ENCODE peak calls at places on chromosomes 5 and 9, in eight cellular contexts. C, Y, B, S, J, O, D and N are unnamed samples.

GRCh38 chr5:11322133-11322532 is 561.1 kb upstream of the DAP start:
- DNase-seq in C (no peak), Y (no peak), B (peak; percentile 13), S (no peak), J (no peak), O (no peak), D (no peak), N (no peak)

GRCh38 chr5:74282495-74282894 is 358.0 kb downstream of the ENC1 start:
- DNase-seq in C (no peak), Y (no peak), B (no peak), S (no peak), J (no peak), O (no peak), D (no peak), N (no peak)

GRCh38 chr9:114282926-114283325 is 40.0 kb upstream of the ORM1 start:
- DNase-seq in C (no peak), Y (no peak), B (peak; percentile 5), S (no peak), J (peak; percentile 53), O (no peak), D (no peak), N (no peak)

GRCh38 chr5:154727361-154727760 is 27.8 kb upstream of the LARP1 start:
- DNase-seq in C (no peak), Y (no peak), B (no peak), S (no peak), J (no peak), O (no peak), D (no peak), N (no peak)

GRCh38 chr5:146789712-146790660 is 88.6 kb downstream of the PPP2R2B start:
- DNase-seq in C (no peak), Y (no peak), B (no peak), S (no peak), J (no peak), O (no peak), D (no peak), N (no peak)

GRCh38 chr5:36908544-36909260 is 32.1 kb downstream of the NIPBL start:
- DNase-seq in C (no peak), Y (no peak), B (no peak), S (no peak), J (no peak), O (no peak), D (no peak), N (no peak)

GRCh38 chr5:14143843-14144585 is 872 bp downstream of the TRIO start:
- DNase-seq in C (peak; percentile 91), Y (no peak), B (peak; percentile 45), S (no peak), J (no peak), O (peak; percentile 39), D (peak; percentile 66), N (peak; percentile 5)

GRCh38 chr9:22238809-22239684 is 207.6 kb upstream of the DMRTA1 start:
- DNase-seq in C (no peak), Y (no peak), B (no peak), S (no peak), J (no peak), O (no peak), D (no peak), N (no peak)

GRCh38 chr5:82586597-82586996 is 308.4 kb upstream of the RPS23 start:
- DNase-seq in C (no peak), Y (no peak), B (no peak), S (no peak), J (no peak), O (no peak), D (no peak), N (no peak)

DNA sequence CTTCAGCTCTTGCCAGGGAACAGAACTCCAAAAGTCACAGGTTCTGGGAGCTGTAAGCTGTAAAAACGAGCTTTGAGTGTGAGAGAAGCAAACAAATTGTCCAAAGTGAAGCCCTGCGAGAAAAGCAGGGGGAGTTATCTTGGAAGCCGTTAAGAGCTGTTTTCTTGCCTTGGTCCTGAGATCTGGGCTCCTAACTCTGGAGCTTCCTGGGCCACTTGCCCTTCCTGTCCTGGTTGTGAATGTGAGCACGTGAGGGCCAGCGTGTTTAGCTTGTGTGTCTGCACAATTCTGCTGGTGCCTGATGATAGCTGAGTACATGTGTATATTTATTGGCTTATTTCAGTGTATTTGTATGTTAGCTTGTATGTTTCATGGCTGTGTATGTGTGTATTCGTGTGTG is 40.5 kb downstream of the DAB2IP start:
- DNase-seq in C (no peak), Y (no peak), B (no peak), S (no peak), J (no peak), O (no peak), D (no peak), N (no peak)
- H3K27ac ChIP-seq in C (peak overlapping the region; percentile 11), Y (peak overlapping the region; percentile 67), B (peak overlapping the region; percentile 2), S (no peak overlapping the region), J (no peak overlapping the region), O (peak overlapping the region; percentile 35), D (no peak overlapping the region), N (no peak overlapping the region)

GRCh38 chr5:68565427-68565826 is 349.9 kb downstream of the PIK3R1 start:
- DNase-seq in C (no peak), Y (no peak), B (no peak), S (no peak), J (no peak), O (peak; percentile 27), D (no peak), N (no peak)
- H3K27ac ChIP-seq in C (no peak overlapping the region), Y (no peak overlapping the region), B (no peak overlapping the region), S (no peak overlapping the region), J (no peak overlapping the region), O (no peak overlapping the region), D (no peak overlapping the region), N (no peak overlapping the region)

GRCh38 chr5:175884214-175884613 is 12.8 kb downstream of the CPLX2 start:
- DNase-seq in C (no peak), Y (no peak), B (no peak), S (no peak), J (no peak), O (no peak), D (no peak), N (no peak)
- H3K27ac ChIP-seq in C (no peak overlapping the region), Y (no peak overlapping the region), B (no peak overlapping the region), S (no peak overlapping the region), J (no peak overlapping the region), O (no peak overlapping the region), D (no peak overlapping the region), N (no peak overlapping the region)

GRCh38 chr9:95090871-95091573 is 226.5 kb downstream of the FANCC start:
- DNase-seq in C (no peak), Y (no peak), B (no peak), S (no peak), J (no peak), O (no peak), D (no peak), N (no peak)

GRCh38 chr9:95088421-95089161 is 228.9 kb downstream of the FANCC start:
- DNase-seq in C (no peak), Y (no peak), B (no peak), S (no peak), J (no peak), O (no peak), D (no peak), N (no peak)

GRCh38 chr9:95089257-95089873 is 228.1 kb downstream of the FANCC start:
- DNase-seq in C (no peak), Y (no peak), B (no peak), S (no peak), J (no peak), O (no peak), D (no peak), N (no peak)

GRCh38 chr9:95091574-95091970 is 225.9 kb downstream of the FANCC start:
- DNase-seq in C (no peak), Y (no peak), B (no peak), S (no peak), J (no peak), O (no peak), D (no peak), N (no peak)

DNA sequence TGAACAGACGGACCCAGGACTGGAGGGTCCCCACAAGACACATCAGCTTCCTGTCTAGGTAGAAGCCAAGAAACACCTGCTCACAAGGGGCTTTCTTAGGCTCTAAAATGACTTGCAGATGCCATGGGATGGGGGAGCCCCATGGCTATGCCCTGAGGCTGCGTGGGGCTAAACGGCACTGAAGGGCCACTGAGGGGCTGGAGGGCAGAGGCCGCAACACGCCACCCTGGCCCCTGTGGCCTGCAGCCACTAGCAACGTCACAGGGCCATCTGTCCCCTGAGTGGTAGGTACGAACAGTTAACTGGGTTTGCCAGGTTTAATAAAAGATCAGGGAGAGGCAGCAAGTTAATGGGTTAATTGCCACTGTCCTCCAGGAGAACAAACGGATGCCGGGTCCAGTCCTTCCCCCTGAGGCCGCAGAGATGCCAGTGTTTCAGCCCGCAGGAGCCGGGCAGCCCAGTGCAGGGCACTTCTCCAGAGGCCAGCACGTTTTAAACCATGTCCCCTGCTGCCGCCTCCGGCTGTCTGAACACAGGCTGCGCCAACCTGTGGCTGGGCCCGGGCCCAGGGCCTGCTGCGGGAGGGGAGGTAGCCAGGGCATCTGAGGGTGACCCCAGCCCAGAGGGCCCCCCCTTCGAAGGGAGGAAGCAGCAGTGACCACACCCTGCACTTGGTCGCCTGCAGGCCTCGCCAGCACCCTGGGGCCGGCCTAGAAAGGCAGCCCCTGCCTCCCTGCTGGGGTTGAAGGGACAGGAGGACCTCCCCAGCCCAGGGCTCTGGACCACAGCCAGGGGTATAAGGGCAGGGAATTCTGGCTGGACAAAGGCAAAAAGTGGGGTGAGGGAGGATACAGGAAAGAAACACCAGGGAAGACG is 227.4 kb downstream of the FANCC start:
- DNase-seq in C (peak; percentile 79), Y (no peak), B (no peak), S (peak; percentile 66), J (no peak), O (no peak), D (no peak), N (peak; percentile 33)
- H3K27ac ChIP-seq in C (peak overlapping the region; percentile 72), Y (peak overlapping the region; percentile 88), B (no peak overlapping the region), S (peak overlapping the region; percentile 77), J (peak overlapping the region; percentile 95), O (peak overlapping the region; percentile 45), D (no peak overlapping the region), N (peak overlapping the region; percentile 90)

GRCh38 chr9:121707477-121708424 is 56.3 kb downstream of the DAB2IP start:
- DNase-seq in C (no peak), Y (no peak), B (no peak), S (no peak), J (no peak), O (no peak), D (no peak), N (no peak)
- H3K27ac ChIP-seq in C (no peak overlapping the region), Y (no peak overlapping the region), B (no peak overlapping the region), S (peak overlapping the region; percentile 26), J (peak overlapping the region; percentile 2), O (peak overlapping the region; percentile 25), D (no peak overlapping the region), N (no peak overlapping the region)